ENCODE peak calls at places on chromosomes 4 and X, in eight cellular contexts. Z is cardiac muscle cell, O is osteoblast, E is cardiac fibroblast, J is choroid plexus epithelial cell, Y is bronchial epithelial cell, T is psoas muscle, S is foreskin fibroblast. G is an unnamed sample.
A peak's percentile ranks its signal among the peaks of the same experiment; 100 is the strongest.

GRCh38 chr4:39062499-39062898 is 467 bp downstream of the KLHL5 start:
- DNase-seq in O (no peak), S (peak; percentile 35), T (no peak), Y (no peak), Z (no peak), E (no peak), J (no peak), G (no peak)

GRCh38 chrX:44470816-44471215 is 71.8 kb downstream of the FUNDC1 start:
- DNase-seq in T (no peak), J (peak; percentile 1), S (no peak), Y (no peak), Z (no peak), O (no peak), E (no peak), G (no peak)

GRCh38 chrX:22629105-22629725 is 356.5 kb downstream of the CBLL2 start:
- DNase-seq in T (no peak), Y (peak; percentile 77), S (peak; percentile 75), J (peak; percentile 65), O (no peak), E (peak; percentile 48), Z (no peak), G (peak; percentile 51)

GRCh38 chr4:83561381-83561780 is 25.5 kb downstream of the GPAT3 start:
- DNase-seq in J (peak; percentile 36), O (no peak), Z (no peak), S (peak; percentile 93), E (peak; percentile 56), Y (peak; percentile 95), T (no peak), G (peak; percentile 30)

GRCh38 chr4:111066887-111067286 is 444.0 kb upstream of the PITX2 start:
- DNase-seq in Y (no peak), Z (peak; percentile 19), J (peak; percentile 10), E (no peak), S (peak; percentile 61), T (no peak), O (peak; percentile 44), G (peak; percentile 76)

GRCh38 chr4:108527729-108528128 is 92.6 kb upstream of the RPL34 start:
- DNase-seq in Z (no peak), T (no peak), S (no peak), Y (no peak), J (no peak), E (no peak), O (no peak), G (no peak)

GRCh38 chr4:171142045-171142444 is 671.2 kb upstream of the GALNTL6 start:
- DNase-seq in Z (no peak), Y (no peak), T (no peak), S (no peak), O (no peak), E (no peak), J (no peak), G (no peak)

GRCh38 chr4:165873298-165874071 is 448 bp downstream of the TLL1 start:
- DNase-seq in J (no peak), O (peak; percentile 87), T (peak; percentile 33), Y (peak; percentile 4), E (peak; percentile 42), S (peak; percentile 64), Z (peak; percentile 74), G (no peak)

GRCh38 chrX:132940727-132941162 is 17.7 kb downstream of the HS6ST2 start:
- DNase-seq in O (no peak), T (no peak), J (peak; percentile 24), Y (peak; percentile 75), S (no peak), E (no peak), Z (peak; percentile 31), G (no peak)

GRCh38 chr4:1610791-1611500 is 73.2 kb downstream of the FAM53A start:
- DNase-seq in J (no peak), O (no peak), S (no peak), E (no peak), Y (no peak), T (no peak), Z (no peak), G (no peak)

GRCh38 chr4:13918110-13918509 is 290.6 kb upstream of the BOD1L1 start:
- DNase-seq in E (peak; percentile 94), Z (no peak), T (peak; percentile 39), O (peak; percentile 44), S (peak; percentile 99), J (peak; percentile 97), Y (peak; percentile 92), G (peak; percentile 98)

GRCh38 chr4:7970031-7970946 is 30.6 kb upstream of the AFAP1 start:
- DNase-seq in J (peak; percentile 82), S (no peak), Z (no peak), Y (peak; percentile 56), O (peak; percentile 82), T (no peak), E (peak; percentile 87), G (no peak)

GRCh38 chr4:106365613-106366012 is 3.0 kb downstream of the GIMD1 start:
- DNase-seq in E (peak; percentile 85), J (peak; percentile 92), S (peak; percentile 91), T (no peak), Z (peak; percentile 44), O (no peak), Y (peak; percentile 94), G (peak; percentile 92)

GRCh38 chr4:181569553-181569952 is 673.6 kb upstream of the TENM3 start:
- DNase-seq in E (peak; percentile 69), J (peak; percentile 75), S (peak; percentile 18), T (no peak), Z (peak; percentile 49), Y (peak; percentile 36), O (peak; percentile 85), G (peak; percentile 56)

GRCh38 chr4:139767168-139767567 is 101.5 kb downstream of the MGST2 start:
- DNase-seq in E (no peak), J (peak; percentile 28), Z (no peak), S (peak; percentile 28), T (no peak), Y (no peak), O (no peak), G (peak; percentile 12)

GRCh38 chr4:54678826-54679225 is 21.1 kb downstream of the KIT start:
- DNase-seq in Z (peak; percentile 0), O (no peak), J (no peak), E (no peak), T (no peak), S (no peak), Y (no peak), G (no peak)
- TF ChIP-seq CTCF in Z (no peak), O (no peak), J (no peak), E (no peak), T (no peak), S (no peak), Y (no peak), G (no peak)

GRCh38 chrX:124994404-124994803 is 325.3 kb upstream of the TEX13C start:
- DNase-seq in Y (no peak), S (no peak), O (no peak), T (no peak), E (no peak), Z (no peak), J (no peak), G (no peak)
- TF ChIP-seq CTCF in Y (no peak), S (no peak), O (no peak), T (no peak), E (no peak), Z (no peak), J (no peak), G (no peak)

GRCh38 chr4:17597517-17597916 is 16.9 kb upstream of the MED28 start:
- DNase-seq in J (peak; percentile 35), Y (peak; percentile 54), O (no peak), Z (no peak), S (peak; percentile 65), E (no peak), T (no peak), G (no peak)
- TF ChIP-seq CTCF in J (peak; percentile 60), Y (peak; percentile 52), O (peak; percentile 42), Z (peak; percentile 24), S (no peak), E (peak; percentile 47), T (no peak), G (peak; percentile 66)

GRCh38 chrX:136608295-136608933 is 39.5 kb upstream of the CD40LG start:
- DNase-seq in Z (peak; percentile 4), Y (peak; percentile 27), J (peak; percentile 50), E (peak; percentile 34), O (peak; percentile 1), S (peak; percentile 47), T (peak; percentile 27), G (no peak)
- TF ChIP-seq CTCF in Z (peak; percentile 21), Y (peak; percentile 42), J (peak; percentile 50), E (peak; percentile 4), O (peak; percentile 30), S (peak; percentile 14), T (peak; percentile 40), G (peak; percentile 47)

GRCh38 chrX:82676386-82676785 is 831.7 kb upstream of the POU3F4 start:
- DNase-seq in T (no peak), J (peak; percentile 18), Z (no peak), O (no peak), S (no peak), Y (peak; percentile 4), E (no peak), G (no peak)
- TF ChIP-seq CTCF in T (peak; percentile 18), J (no peak), Z (no peak), O (peak; percentile 34), S (no peak), Y (peak; percentile 13), E (peak; percentile 2), G (peak; percentile 55)

G was measured in HFFc6.